ENCODE peak calls at places on chromosome 11, in nine cellular contexts. R, T, J, S, V, K, Z, Y and H are unnamed samples.

GRCh38 chr11:102733232-102733875 is 8.6 kb upstream of the MMP8 start:
- DNase-seq in R (peak), T (peak), J (no peak), S (peak), V (no peak), K (peak), Z (no peak), Y (no peak), H (peak)

GRCh38 chr11:56967726-56968125 is 21.0 kb upstream of the OR5AK2 start:
- DNase-seq in R (no peak), T (no peak), J (no peak), S (no peak), V (no peak), K (no peak), Z (no peak), Y (no peak), H (no peak)

GRCh38 chr11:58905141-58905715 is 34.1 kb upstream of the GLYATL1 start:
- DNase-seq in R (peak), T (peak), J (no peak), S (peak), V (no peak), K (peak), Z (no peak), Y (peak), H (peak)

GRCh38 chr11:83151274-83151977 is 5.5 kb upstream of the PCF11 start:
- DNase-seq in R (no peak), T (no peak), J (no peak), S (no peak), V (no peak), K (peak), Z (no peak), Y (no peak), H (no peak)

GRCh38 chr11:125170001-125170405 is 5.5 kb downstream of the PKNOX2 start:
- DNase-seq in R (peak), T (no peak), J (no peak), S (no peak), V (no peak), K (no peak), Z (no peak), Y (no peak), H (no peak)

GRCh38 chr11:110505514-110506284 is 76.0 kb downstream of the FDX1 start:
- DNase-seq in R (no peak), T (no peak), J (no peak), S (no peak), V (no peak), K (no peak), Z (no peak), Y (no peak), H (no peak)

GRCh38 chr11:124739479-124740276 is at the start of gene NRGN:
- DNase-seq in R (peak), T (peak), J (peak), S (peak), V (no peak), K (peak), Z (peak), Y (peak), H (peak)

GRCh38 chr11:35602979-35603378 is 15.3 kb upstream of the FJX1 start:
- DNase-seq in R (no peak), T (no peak), J (no peak), S (no peak), V (no peak), K (no peak), Z (no peak), Y (no peak), H (no peak)

GRCh38 chr11:66864172-66864901 is 7.5 kb downstream of the LRFN4 start:
- DNase-seq in R (no peak), T (no peak), J (no peak), S (no peak), V (no peak), K (no peak), Z (no peak), Y (no peak), H (no peak)

GRCh38 chr11:129894281-129895125 is 875 bp downstream of the NFRKB start:
- DNase-seq in R (no peak), T (no peak), J (no peak), S (no peak), V (no peak), K (peak), Z (no peak), Y (no peak), H (no peak)

GRCh38 chr11:74937696-74938475 is 11.0 kb downstream of the XRRA1 start:
- DNase-seq in R (peak), T (no peak), J (no peak), S (no peak), V (no peak), K (peak), Z (no peak), Y (no peak), H (no peak)

GRCh38 chr11:106152824-106153223 is 75.4 kb downstream of the AASDHPPT start:
- DNase-seq in R (no peak), T (no peak), J (no peak), S (no peak), V (no peak), K (peak), Z (no peak), Y (no peak), H (no peak)

GRCh38 chr11:30683176-30683575 is 97.0 kb upstream of the MPPED2 start:
- DNase-seq in R (no peak), T (no peak), J (no peak), S (no peak), V (no peak), K (no peak), Z (no peak), Y (no peak), H (no peak)

GRCh38 chr11:127103586-127104388 is 103.2 kb upstream of the KIRREL3 start:
- DNase-seq in R (no peak), T (peak), J (no peak), S (no peak), V (no peak), K (no peak), Z (no peak), Y (no peak), H (no peak)